ENCODE peak calls at places on chromosomes 4 and X, in nine cellular contexts. X is endodermal cell; F is GM12865; K is T-cell; N is fibroblast of mammary gland; H is CD4-positive, alpha-beta T cell; S is activated T-cell treated with anti-CD3 and anti-CD28 coated beads, Interleukin-2, amount 50 U/mL, for 1 hour; C is stimulated activated CD4-positive, alpha-beta T cell treated with anti-CD3 and anti-CD28 coated beads, Interleukin-1b, Interleukin-23, amount 100 ng/mL, for 24 hours; M is activated CD4-positive, CD25-positive, alpha-beta regulatory T cell treated with anti-CD3 and anti-CD28 coated beads, Interleukin-2, amount 50 U/mL, for 72 hours. I is an unnamed sample.

GRCh38 chr4:8374851-8375649 is 65.5 kb downstream of the ACOX3 start:
- DNase-seq in M (no peak), F (no peak), X (no peak), C (no peak), H (no peak), N (no peak), K (no peak), S (no peak), I (peak)

GRCh38 chr4:142091085-142091513 is 454.7 kb downstream of the IL15 start:
- DNase-seq in M (no peak), H (no peak), F (no peak), K (no peak), X (no peak), S (no peak), N (peak), C (no peak), I (no peak)

GRCh38 chr4:3043272-3044020 is 30.9 kb downstream of the HTT-AS start:
- DNase-seq in K (no peak), M (no peak), H (no peak), F (no peak), N (no peak), S (no peak), C (no peak), X (no peak), I (no peak)

GRCh38 chr4:72397314-72397713 is 171.7 kb downstream of the ADAMTS3 start:
- DNase-seq in N (no peak), K (no peak), S (no peak), H (no peak), M (no peak), X (no peak), F (no peak), C (no peak), I (peak)

GRCh38 chr4:1856920-1857699 is 1.2 kb upstream of the LETM1 start:
- DNase-seq in K (no peak), S (no peak), C (no peak), X (peak), M (no peak), F (no peak), H (no peak), N (peak), I (peak)

GRCh38 chr4:6280365-6280996 is 10.8 kb downstream of the WFS1 start:
- DNase-seq in N (no peak), C (no peak), S (no peak), K (no peak), X (peak), H (no peak), M (no peak), F (no peak), I (no peak)

GRCh38 chr4:67885727-67886126 is 1.9 kb upstream of the TMPRSS11D start:
- DNase-seq in S (no peak), K (no peak), X (no peak), M (no peak), H (no peak), F (no peak), N (peak), C (no peak), I (no peak)

GRCh38 chrX:72006461-72006860 is 95.8 kb downstream of the NHSL2 start:
- DNase-seq in N (no peak), K (no peak), M (no peak), S (no peak), H (no peak), X (no peak), C (no peak), F (no peak), I (no peak)

GRCh38 chr4:141307241-141307689 is 86.6 kb downstream of the ZNF330 start:
- DNase-seq in F (peak), K (peak), X (peak), S (peak), N (peak), M (peak), H (peak), C (peak), I (peak)

GRCh38 chr4:164952551-164952950 is 24.9 kb downstream of the TRIM61 start:
- DNase-seq in C (no peak), F (no peak), N (no peak), H (no peak), S (no peak), K (no peak), X (peak), M (no peak), I (no peak)

GRCh38 chr4:25756503-25756902 is 100.9 kb downstream of the SLC34A2 start:
- DNase-seq in N (peak), X (no peak), H (no peak), F (no peak), C (no peak), S (no peak), M (no peak), K (no peak), I (no peak)

GRCh38 chr4:21992330-21992729 is 43.8 kb upstream of the KCNIP4 start:
- DNase-seq in S (no peak), N (peak), M (no peak), F (no peak), H (no peak), K (no peak), C (no peak), X (no peak), I (no peak)

GRCh38 chr4:143335979-143336827 is 473 bp upstream of the GAB1 start:
- DNase-seq in F (peak), X (peak), K (peak), N (peak), H (no peak), C (no peak), M (peak), S (peak), I (peak)

GRCh38 chr4:10020871-10021676 is at the start of gene SLC2A9:
- DNase-seq in M (no peak), F (no peak), K (no peak), X (peak), H (no peak), C (no peak), S (no peak), N (peak), I (peak)

GRCh38 chrX:103356023-103356798 is at the start of gene TCEAL9:
- DNase-seq in F (peak), X (peak), S (no peak), M (no peak), K (no peak), N (peak), C (no peak), H (no peak), I (peak)